ENCODE peak calls at places on chromosomes 4 and X, in five cellular contexts. One of them, this sample, is unnamed.

GRCh38 chrX:104136241-104137019 is 20.4 kb downstream of the SLC25A53 start:
- DNase-seq in IMR-90: peak
- DNase-seq in SK-N-SH: peak
- DNase-seq in GM12878: peak
- DNase-seq in K562: peak
- DNase-seq in this sample: peak

GRCh38 chr4:48681856-48682255 is 98.2 kb downstream of the FRYL start:
- DNase-seq in IMR-90: peak
- DNase-seq in SK-N-SH: no peak
- DNase-seq in GM12878: peak
- DNase-seq in K562: no peak
- DNase-seq in this sample: no peak

GRCh38 chr4:103204114-103204513 is 6.0 kb upstream of the CENPE start:
- DNase-seq in IMR-90: no peak
- DNase-seq in SK-N-SH: peak
- DNase-seq in GM12878: no peak
- DNase-seq in K562: no peak
- DNase-seq in this sample: peak

GRCh38 chrX:13569479-13570244 is at the start of gene EGFL6:
- DNase-seq in IMR-90: no peak
- DNase-seq in SK-N-SH: peak
- DNase-seq in GM12878: no peak
- DNase-seq in K562: no peak
- DNase-seq in this sample: no peak

GRCh38 chrX:42149786-42150185 is 226.4 kb upstream of the CASK start:
- DNase-seq in IMR-90: no peak
- DNase-seq in SK-N-SH: no peak
- DNase-seq in GM12878: no peak
- DNase-seq in K562: no peak
- DNase-seq in this sample: no peak

GRCh38 chr4:86554641-86555040 is 39.5 kb upstream of the PTPN13 start:
- DNase-seq in IMR-90: no peak
- DNase-seq in SK-N-SH: no peak
- DNase-seq in GM12878: no peak
- DNase-seq in K562: no peak
- DNase-seq in this sample: no peak

GRCh38 chr4:112968456-112969159 is 80.8 kb upstream of the ANK2 start:
- DNase-seq in IMR-90: peak
- DNase-seq in SK-N-SH: no peak
- DNase-seq in GM12878: no peak
- DNase-seq in K562: no peak
- DNase-seq in this sample: no peak

GRCh38 chr4:126405369-126405982 is 1090.7 kb downstream of the FAT4 start:
- DNase-seq in IMR-90: peak
- DNase-seq in SK-N-SH: no peak
- DNase-seq in GM12878: no peak
- DNase-seq in K562: no peak
- DNase-seq in this sample: no peak

GRCh38 chrX:115058276-115058675 is 40.9 kb upstream of the IL13RA2 start:
- DNase-seq in IMR-90: peak
- DNase-seq in SK-N-SH: no peak
- DNase-seq in GM12878: no peak
- DNase-seq in K562: no peak
- DNase-seq in this sample: no peak

GRCh38 chr4:140893939-140894338 is 137.8 kb upstream of the TBC1D9 start:
- DNase-seq in IMR-90: peak
- DNase-seq in SK-N-SH: no peak
- DNase-seq in GM12878: no peak
- DNase-seq in K562: no peak
- DNase-seq in this sample: no peak

GRCh38 chr4:118865091-118865708 is 23.5 kb upstream of the SYNPO2 start:
- DNase-seq in IMR-90: peak
- DNase-seq in SK-N-SH: peak
- DNase-seq in GM12878: no peak
- DNase-seq in K562: no peak
- DNase-seq in this sample: peak

GRCh38 chr4:42708625-42709024 is 51.7 kb upstream of the ATP8A1 start:
- DNase-seq in IMR-90: no peak
- DNase-seq in SK-N-SH: no peak
- DNase-seq in GM12878: no peak
- DNase-seq in K562: no peak
- DNase-seq in this sample: no peak

GRCh38 chr4:26896636-26897035 is 36.0 kb downstream of the STIM2 start:
- DNase-seq in IMR-90: peak
- DNase-seq in SK-N-SH: no peak
- DNase-seq in GM12878: no peak
- DNase-seq in K562: no peak
- DNase-seq in this sample: no peak

GRCh38 chrX:131677655-131678628 is 134.1 kb downstream of the OR13H1 start:
- DNase-seq in IMR-90: peak
- DNase-seq in SK-N-SH: peak
- DNase-seq in GM12878: no peak
- DNase-seq in K562: peak
- DNase-seq in this sample: peak

GRCh38 chr4:62159876-62160275 is 959.8 kb downstream of the ADGRL3 start:
- DNase-seq in IMR-90: no peak
- DNase-seq in SK-N-SH: no peak
- DNase-seq in GM12878: no peak
- DNase-seq in K562: no peak
- DNase-seq in this sample: no peak

GRCh38 chr4:62162606-62163005 is 962.5 kb downstream of the ADGRL3 start:
- DNase-seq in IMR-90: no peak
- DNase-seq in SK-N-SH: no peak
- DNase-seq in GM12878: no peak
- DNase-seq in K562: no peak
- DNase-seq in this sample: no peak

GRCh38 chr4:62159306-62159705 is 959.2 kb downstream of the ADGRL3 start:
- DNase-seq in IMR-90: no peak
- DNase-seq in SK-N-SH: no peak
- DNase-seq in GM12878: no peak
- DNase-seq in K562: no peak
- DNase-seq in this sample: no peak

DNA sequence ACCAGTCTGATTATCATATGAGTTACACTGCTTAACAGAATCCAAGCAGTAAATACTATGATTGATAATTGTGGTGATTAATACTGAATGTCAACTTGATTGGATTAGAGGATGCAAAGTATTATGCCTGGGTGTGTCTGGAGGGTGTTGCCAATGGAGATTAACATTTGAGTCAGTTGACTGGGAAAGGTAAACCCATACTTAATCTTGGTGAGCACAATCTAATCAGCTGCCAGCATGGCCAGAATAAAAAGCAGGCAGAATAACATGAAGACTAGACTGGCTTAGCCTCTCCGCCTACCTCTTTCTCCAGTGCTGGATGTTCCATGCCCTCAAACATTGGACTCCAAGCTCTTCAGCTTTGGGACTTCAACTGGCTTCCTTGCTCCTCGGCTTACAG is 961.3 kb downstream of the ADGRL3 start:
- DNase-seq in IMR-90: no peak
- DNase-seq in SK-N-SH: no peak
- DNase-seq in GM12878: no peak
- DNase-seq in K562: no peak
- DNase-seq in this sample: no peak
- TF ChIP-seq RCOR1 in IMR-90: no peak
- TF ChIP-seq RCOR1 in SK-N-SH: no peak
- TF ChIP-seq RCOR1 in GM12878: no peak
- TF ChIP-seq RCOR1 in K562: no peak
- TF ChIP-seq RCOR1 in this sample: no peak

GRCh38 chr4:15777697-15778096 is 431 bp upstream of the CD38 start:
- DNase-seq in IMR-90: no peak
- DNase-seq in SK-N-SH: no peak
- DNase-seq in GM12878: no peak
- DNase-seq in K562: no peak
- DNase-seq in this sample: no peak
- TF ChIP-seq RAD21 in IMR-90: no peak
- TF ChIP-seq RAD21 in SK-N-SH: no peak
- TF ChIP-seq RAD21 in GM12878: no peak
- TF ChIP-seq RAD21 in K562: no peak
- TF ChIP-seq RAD21 in this sample: no peak

GRCh38 chrX:134718329-134719317 is 60.4 kb upstream of the PLAC1 start:
- DNase-seq in IMR-90: peak
- DNase-seq in SK-N-SH: no peak
- DNase-seq in GM12878: peak
- DNase-seq in K562: no peak
- DNase-seq in this sample: peak
- TF ChIP-seq RCOR1 in IMR-90: peak
- TF ChIP-seq RCOR1 in SK-N-SH: no peak
- TF ChIP-seq RCOR1 in GM12878: no peak
- TF ChIP-seq RCOR1 in K562: no peak
- TF ChIP-seq RCOR1 in this sample: no peak

GRCh38 chr4:183398298-183399129 is 45.9 kb upstream of the CDKN2AIP start:
- DNase-seq in IMR-90: peak
- DNase-seq in SK-N-SH: peak
- DNase-seq in GM12878: no peak
- DNase-seq in K562: peak
- DNase-seq in this sample: peak
- TF ChIP-seq RAD21 in IMR-90: peak
- TF ChIP-seq RAD21 in SK-N-SH: peak
- TF ChIP-seq RAD21 in GM12878: no peak
- TF ChIP-seq RAD21 in K562: peak
- TF ChIP-seq RAD21 in this sample: peak

DNA sequence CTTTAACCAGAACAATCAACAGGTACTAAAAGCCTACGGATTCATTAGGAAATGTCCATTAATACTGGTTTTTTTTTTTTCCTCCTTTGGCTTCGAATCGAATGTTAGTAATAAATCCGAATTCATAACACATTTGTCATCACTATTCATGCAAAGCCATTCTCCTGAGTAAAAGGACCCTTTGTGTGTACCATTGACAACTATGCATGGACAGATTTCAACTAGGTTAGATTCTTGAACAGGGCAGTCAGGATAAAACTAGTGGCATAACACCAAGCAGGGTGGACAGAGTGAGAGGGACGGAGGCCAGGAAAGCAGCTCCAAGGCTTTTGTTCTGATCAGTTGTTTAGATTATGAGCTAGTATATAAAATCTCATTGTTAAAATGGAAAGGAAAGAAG is 1722.0 kb upstream of the TENM3 start:
- DNase-seq in IMR-90: peak
- DNase-seq in SK-N-SH: no peak
- DNase-seq in GM12878: no peak
- DNase-seq in K562: no peak
- DNase-seq in this sample: no peak
- TF ChIP-seq RCOR1 in IMR-90: no peak
- TF ChIP-seq RCOR1 in SK-N-SH: no peak
- TF ChIP-seq RCOR1 in GM12878: no peak
- TF ChIP-seq RCOR1 in K562: no peak
- TF ChIP-seq RCOR1 in this sample: no peak

DNA sequence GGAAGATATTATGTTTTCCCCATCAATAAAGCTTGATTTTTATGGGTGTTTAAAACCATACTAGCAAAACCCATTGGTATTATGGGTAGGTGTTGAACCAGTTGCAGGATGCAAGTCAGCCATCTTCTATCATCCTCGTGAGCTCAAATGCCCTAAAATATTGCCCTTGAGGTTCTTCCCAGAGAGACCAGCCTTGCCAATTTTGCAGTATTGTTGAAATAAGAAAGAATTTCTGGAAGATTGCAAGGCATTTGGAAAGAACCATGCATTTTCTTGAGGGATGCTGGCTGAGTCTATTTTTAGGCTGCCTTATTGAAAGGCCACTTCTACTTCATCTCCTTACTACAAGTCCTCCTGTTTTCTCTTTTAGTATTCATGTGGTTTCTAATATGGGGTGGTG is 60.9 kb upstream of the SOD3 start:
- DNase-seq in IMR-90: peak
- DNase-seq in SK-N-SH: no peak
- DNase-seq in GM12878: no peak
- DNase-seq in K562: no peak
- DNase-seq in this sample: no peak
- TF ChIP-seq RAD21 in IMR-90: no peak
- TF ChIP-seq RAD21 in SK-N-SH: no peak
- TF ChIP-seq RAD21 in GM12878: no peak
- TF ChIP-seq RAD21 in K562: no peak
- TF ChIP-seq RAD21 in this sample: no peak

DNA sequence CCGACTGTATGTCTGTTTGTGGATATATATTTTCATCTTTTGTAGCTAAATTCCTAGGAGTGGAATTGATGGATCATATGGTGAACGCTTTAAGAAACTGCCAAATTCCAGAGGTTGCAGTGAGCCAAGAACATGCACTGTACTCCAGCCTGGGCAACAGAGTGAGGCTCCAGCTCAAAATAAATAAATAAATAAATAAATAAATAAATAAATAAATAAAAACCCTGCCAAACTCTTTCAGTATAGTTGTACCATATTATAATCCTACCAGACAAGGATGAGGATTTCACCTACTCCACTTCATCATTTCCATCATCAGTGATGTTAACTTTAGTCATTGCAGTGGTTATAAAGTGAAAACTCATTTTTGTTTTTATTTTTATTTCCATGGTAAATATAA is 325.1 kb upstream of the ANXA10 start:
- DNase-seq in IMR-90: no peak
- DNase-seq in SK-N-SH: no peak
- DNase-seq in GM12878: no peak
- DNase-seq in K562: no peak
- DNase-seq in this sample: no peak
- TF ChIP-seq RCOR1 in IMR-90: no peak
- TF ChIP-seq RCOR1 in SK-N-SH: no peak
- TF ChIP-seq RCOR1 in GM12878: no peak
- TF ChIP-seq RCOR1 in K562: no peak
- TF ChIP-seq RCOR1 in this sample: no peak

DNA sequence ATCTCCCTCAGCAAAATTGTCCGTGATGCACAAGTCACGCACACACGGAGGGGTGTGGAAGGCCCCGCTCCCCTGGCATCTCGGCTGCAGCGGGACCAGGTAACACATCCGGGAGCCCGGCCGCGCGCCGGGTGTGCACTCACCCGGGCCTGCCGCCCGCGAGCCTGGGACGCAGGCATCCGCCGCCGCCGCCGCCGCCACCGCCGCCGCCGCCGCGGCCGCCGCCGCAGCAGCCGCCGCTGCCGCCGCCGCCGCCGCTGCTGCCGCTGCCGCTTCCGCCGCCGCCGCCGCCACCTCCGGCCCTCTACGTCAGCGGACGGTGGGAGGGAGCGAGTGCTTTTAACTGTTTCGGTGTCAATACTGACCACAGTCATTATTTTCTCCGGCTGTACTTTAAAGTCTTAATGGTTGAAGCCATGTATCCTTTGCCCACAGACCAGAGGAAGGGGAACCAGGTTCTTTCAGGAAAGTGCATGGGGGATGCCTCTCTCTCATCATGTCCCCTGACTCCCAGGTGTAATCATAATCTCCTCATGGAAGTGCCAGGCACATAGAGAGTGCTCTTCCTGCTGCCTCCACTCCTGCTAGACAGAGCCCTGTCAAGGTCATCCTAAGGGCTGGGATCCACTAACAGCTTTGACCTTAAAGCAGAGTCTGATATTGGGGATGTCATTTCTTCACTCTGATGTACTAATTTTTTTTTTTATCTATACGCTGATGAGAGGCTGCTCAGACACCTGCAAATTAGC is 38.0 kb downstream of the MAGEE2 start:
- DNase-seq in IMR-90: no peak
- DNase-seq in SK-N-SH: peak
- DNase-seq in GM12878: no peak
- DNase-seq in K562: no peak
- DNase-seq in this sample: peak
- TF ChIP-seq RAD21 in IMR-90: no peak
- TF ChIP-seq RAD21 in SK-N-SH: no peak
- TF ChIP-seq RAD21 in GM12878: no peak
- TF ChIP-seq RAD21 in K562: no peak
- TF ChIP-seq RAD21 in this sample: no peak